ENCODE peak calls at places on chromosome 9, in six cellular contexts. R, H, F, V, X and G are unnamed samples.
A peak's percentile ranks its signal among the peaks of the same experiment; 100 is the strongest.

GRCh38 chr9:117625154-117625553 is 79.0 kb upstream of the TLR4 start:
- DNase-seq in R (no peak), H (no peak), F (no peak), V (no peak), X (no peak), G (no peak)

GRCh38 chr9:77896269-77897245 is 135.1 kb downstream of the GNAQ start:
- DNase-seq in R (no peak), H (no peak), F (no peak), V (no peak), X (no peak), G (no peak)

GRCh38 chr9:97698865-97699264 is 1.7 kb upstream of the XPA start:
- DNase-seq in R (no peak), H (no peak), F (no peak), V (no peak), X (no peak), G (no peak)

GRCh38 chr9:14417230-14417629 is 103.3 kb upstream of the NFIB start:
- DNase-seq in R (no peak), H (no peak), F (peak; percentile 93), V (no peak), X (peak; percentile 60), G (peak; percentile 72)

GRCh38 chr9:19456996-19457693 is 48.3 kb downstream of the ACER2 start:
- DNase-seq in R (no peak), H (no peak), F (peak; percentile 86), V (peak; percentile 75), X (peak; percentile 83), G (peak; percentile 86)

GRCh38 chr9:134925011-134925511 is 7.3 kb upstream of the FCN1 start:
- DNase-seq in R (no peak), H (no peak), F (no peak), V (no peak), X (no peak), G (no peak)

GRCh38 chr9:114847492-114848417 is 41.9 kb upstream of the TNFSF15 start:
- DNase-seq in R (no peak), H (no peak), F (no peak), V (no peak), X (no peak), G (no peak)

GRCh38 chr9:93664549-93665120 is 88.3 kb downstream of the PHF2 start:
- DNase-seq in R (no peak), H (peak; percentile 31), F (no peak), V (no peak), X (no peak), G (no peak)

GRCh38 chr9:70563437-70564204 is 149.2 kb upstream of the KLF9 start:
- DNase-seq in R (no peak), H (no peak), F (peak; percentile 60), V (no peak), X (peak; percentile 91), G (peak; percentile 88)

GRCh38 chr9:102967979-102968378 is 27.2 kb upstream of the CYLC2 start:
- DNase-seq in R (no peak), H (no peak), F (no peak), V (no peak), X (no peak), G (no peak)

GRCh38 chr9:106587021-106587420 is 275.9 kb upstream of the ZNF462 start:
- DNase-seq in R (no peak), H (no peak), F (no peak), V (no peak), X (no peak), G (no peak)

GRCh38 chr9:33425128-33425533 is 22.3 kb downstream of the AQP3 start:
- DNase-seq in R (no peak), H (no peak), F (no peak), V (no peak), X (peak; percentile 26), G (no peak)

GRCh38 chr9:26331223-26331622 is 561.4 kb downstream of the CAAP1 start:
- DNase-seq in R (no peak), H (no peak), F (no peak), V (no peak), X (no peak), G (no peak)

GRCh38 chr9:131237931-131238401 is 38.3 kb downstream of the FAM78A start:
- DNase-seq in R (peak; percentile 75), H (peak; percentile 88), F (peak; percentile 80), V (no peak), X (peak; percentile 85), G (peak; percentile 88)

GRCh38 chr9:116389546-116390305 is 236.1 kb downstream of the PAPPA start:
- DNase-seq in R (no peak), H (no peak), F (no peak), V (no peak), X (no peak), G (no peak)

GRCh38 chr9:126507318-126508109 is 106.2 kb upstream of the LMX1B start:
- DNase-seq in R (no peak), H (no peak), F (no peak), V (no peak), X (no peak), G (no peak)

GRCh38 chr9:114244570-114244969 is 78.3 kb upstream of the ORM1 start:
- DNase-seq in R (no peak), H (no peak), F (no peak), V (no peak), X (no peak), G (no peak)

GRCh38 chr9:37337301-37337905 is 85.1 kb upstream of the GRHPR start:
- DNase-seq in R (no peak), H (no peak), F (no peak), V (no peak), X (no peak), G (no peak)

GRCh38 chr9:95809686-95810085 is 65.8 kb upstream of the ERCC6L2 start:
- DNase-seq in R (no peak), H (no peak), F (no peak), V (no peak), X (no peak), G (no peak)

GRCh38 chr9:21904776-21905175 is 89.4 kb downstream of the CDKN2A start:
- DNase-seq in R (no peak), H (no peak), F (peak; percentile 61), V (no peak), X (no peak), G (peak; percentile 35)

GRCh38 chr9:126151671-126152050 is 175.0 kb upstream of the MVB12B start:
- DNase-seq in R (no peak), H (no peak), F (peak; percentile 16), V (no peak), X (no peak), G (peak; percentile 12)

GRCh38 chr9:123033352-123033751 is at the start of gene GPR21:
- DNase-seq in R (no peak), H (no peak), F (no peak), V (no peak), X (no peak), G (peak; percentile 29)

DNA sequence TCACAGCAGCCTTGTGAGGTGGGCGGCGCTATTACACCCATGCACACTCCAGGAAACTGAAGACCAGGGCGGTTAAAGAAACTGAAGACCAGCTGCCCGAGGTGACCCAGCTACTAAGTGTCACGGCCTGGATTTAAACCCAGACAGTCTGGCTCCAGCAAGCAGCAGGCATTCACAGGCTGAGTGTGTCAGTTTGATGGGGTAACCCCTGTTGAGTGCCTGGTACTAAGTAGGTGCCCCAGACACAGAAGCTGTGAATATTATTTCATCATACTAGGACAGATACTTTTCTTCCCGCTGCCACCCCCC is 7.3 kb downstream of the ENG start:
- DNase-seq in R (no peak), H (no peak), F (peak; percentile 54), V (peak; percentile 48), X (no peak), G (peak; percentile 66)
- H3K4me3 ChIP-seq in R (peak overlapping the region; percentile 32), H (no peak overlapping the region), F (no peak overlapping the region), V (no peak overlapping the region), X (no peak overlapping the region), G (no peak overlapping the region)

GRCh38 chr9:87592554-87593394 is 95.1 kb downstream of the DAPK1 start:
- DNase-seq in R (peak; percentile 70), H (no peak), F (peak; percentile 67), V (peak; percentile 68), X (peak; percentile 69), G (peak; percentile 72)
- H3K4me3 ChIP-seq in R (no peak overlapping the region), H (no peak overlapping the region), F (no peak overlapping the region), V (no peak overlapping the region), X (peak overlapping the region; percentile 12), G (no peak overlapping the region)

GRCh38 chr9:112502177-112502946 is 15.7 kb downstream of the KIAA1958 start:
- DNase-seq in R (no peak), H (no peak), F (no peak), V (no peak), X (peak; percentile 5), G (no peak)
- H3K4me3 ChIP-seq in R (no peak overlapping the region), H (no peak overlapping the region), F (no peak overlapping the region), V (no peak overlapping the region), X (no peak overlapping the region), G (no peak overlapping the region)

DNA sequence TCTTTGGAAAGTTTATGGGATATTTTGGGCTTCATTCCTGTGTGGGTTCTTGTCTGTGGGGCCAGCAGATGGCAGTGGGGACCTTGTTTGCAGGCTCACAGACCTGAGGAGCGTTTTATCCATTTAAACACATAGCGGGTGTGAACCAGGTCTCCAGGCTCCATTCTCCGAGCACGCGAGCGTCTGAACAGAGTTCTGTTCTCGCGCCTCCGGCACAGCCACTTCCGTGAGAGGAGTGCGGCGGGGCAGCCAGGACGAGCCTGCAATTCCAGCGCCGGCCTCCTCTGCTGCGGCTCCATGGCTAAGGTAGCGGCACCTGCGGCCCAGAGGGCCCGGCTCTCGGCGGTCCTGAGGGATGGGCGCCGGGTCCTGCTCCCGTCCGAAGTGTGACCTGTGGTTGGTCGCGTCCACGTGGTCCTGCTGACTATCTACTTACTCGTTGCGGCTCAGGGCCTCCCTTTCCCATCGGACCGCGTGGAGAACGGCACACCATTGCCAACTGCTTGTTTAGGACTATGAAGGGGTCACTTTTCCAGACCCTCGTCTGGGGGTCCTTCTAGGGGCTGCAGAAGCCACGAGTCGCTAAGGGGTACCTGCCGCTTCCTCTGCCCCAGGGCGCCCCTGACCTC is 7.3 kb downstream of the NRARP start:
- DNase-seq in R (peak; percentile 24), H (peak; percentile 70), F (peak; percentile 32), V (no peak), X (no peak), G (peak; percentile 71)
- H3K4me3 ChIP-seq in R (peak overlapping the region; percentile 45), H (no peak overlapping the region), F (no peak overlapping the region), V (no peak overlapping the region), X (no peak overlapping the region), G (no peak overlapping the region)

GRCh38 chr9:129027685-129028191 is 393 bp downstream of the SH3GLB2 start:
- DNase-seq in R (no peak), H (peak; percentile 89), F (no peak), V (peak; percentile 67), X (no peak), G (no peak)

GRCh38 chr9:129028192-129028966 is at the start of gene SH3GLB2:
- DNase-seq in R (peak; percentile 99), H (peak; percentile 97), F (peak; percentile 97), V (peak; percentile 94), X (peak; percentile 97), G (peak; percentile 98)

GRCh38 chr9:129027224-129027684 is 877 bp downstream of the SH3GLB2 start:
- DNase-seq in R (no peak), H (no peak), F (no peak), V (no peak), X (no peak), G (no peak)

GRCh38 chr9:129023908-129024233 is 4.3 kb downstream of the SH3GLB2 start:
- DNase-seq in R (no peak), H (no peak), F (no peak), V (no peak), X (no peak), G (no peak)

GRCh38 chr9:129026442-129027223 is 1.5 kb downstream of the SH3GLB2 start:
- DNase-seq in R (no peak), H (peak; percentile 69), F (no peak), V (peak; percentile 32), X (peak; percentile 34), G (peak; percentile 41)
- H3K4me3 ChIP-seq in R (peak overlapping the region; percentile 70), H (no peak overlapping the region), F (no peak overlapping the region), V (no peak overlapping the region), X (peak overlapping the region; percentile 66), G (no peak overlapping the region)